ENCODE peak calls at places on chromosomes 2 and 18, in nine cellular contexts. One of them, this sample, is unnamed.

GRCh38 chr2:202152104-202152771 is 79.2 kb downstream of the KIAA2012 start:
- DNase-seq in activated CD8-positive, alpha-beta T cell treated with anti-CD3 and anti-CD28 coated beads, Interleukin-2, amount 10 ng/mL, durations not matched to agents 7 days and 5 days: no peak
- DNase-seq in type B pancreatic cell: no peak
- DNase-seq in NCI-H2081 treated with DMSO at 0.1 percent for 48 hours: no peak
- DNase-seq in AG09319: no peak
- DNase-seq in MV-4-11: no peak
- DNase-seq in left cardiac atrium: no peak
- DNase-seq in activated naive CD4-positive, alpha-beta T cell: no peak
- DNase-seq in activated CD8-positive, alpha-beta memory T cell treated with anti-CD3 and anti-CD28 coated beads, Interleukin-2, amount 50 U/mL, for 48 hours: no peak
- DNase-seq in this sample: no peak

GRCh38 chr2:161995553-161996016 is 78.4 kb downstream of the DPP4 start:
- DNase-seq in activated CD8-positive, alpha-beta T cell treated with anti-CD3 and anti-CD28 coated beads, Interleukin-2, amount 10 ng/mL, durations not matched to agents 7 days and 5 days: no peak
- DNase-seq in type B pancreatic cell: no peak
- DNase-seq in NCI-H2081 treated with DMSO at 0.1 percent for 48 hours: no peak
- DNase-seq in AG09319: no peak
- DNase-seq in MV-4-11: no peak
- DNase-seq in left cardiac atrium: no peak
- DNase-seq in activated naive CD4-positive, alpha-beta T cell: no peak
- DNase-seq in activated CD8-positive, alpha-beta memory T cell treated with anti-CD3 and anti-CD28 coated beads, Interleukin-2, amount 50 U/mL, for 48 hours: no peak
- DNase-seq in this sample: no peak

GRCh38 chr18:74644713-74645112 is 47.0 kb downstream of the ZNF407 start:
- DNase-seq in activated CD8-positive, alpha-beta T cell treated with anti-CD3 and anti-CD28 coated beads, Interleukin-2, amount 10 ng/mL, durations not matched to agents 7 days and 5 days: no peak
- DNase-seq in type B pancreatic cell: no peak
- DNase-seq in NCI-H2081 treated with DMSO at 0.1 percent for 48 hours: no peak
- DNase-seq in AG09319: no peak
- DNase-seq in MV-4-11: no peak
- DNase-seq in left cardiac atrium: no peak
- DNase-seq in activated naive CD4-positive, alpha-beta T cell: no peak
- DNase-seq in activated CD8-positive, alpha-beta memory T cell treated with anti-CD3 and anti-CD28 coated beads, Interleukin-2, amount 50 U/mL, for 48 hours: no peak
- DNase-seq in this sample: no peak

GRCh38 chr2:241559489-241560180 is 1.1 kb downstream of the BOK start:
- DNase-seq in activated CD8-positive, alpha-beta T cell treated with anti-CD3 and anti-CD28 coated beads, Interleukin-2, amount 10 ng/mL, durations not matched to agents 7 days and 5 days: no peak
- DNase-seq in type B pancreatic cell: no peak
- DNase-seq in NCI-H2081 treated with DMSO at 0.1 percent for 48 hours: no peak
- DNase-seq in AG09319: no peak
- DNase-seq in MV-4-11: no peak
- DNase-seq in left cardiac atrium: no peak
- DNase-seq in activated naive CD4-positive, alpha-beta T cell: no peak
- DNase-seq in activated CD8-positive, alpha-beta memory T cell treated with anti-CD3 and anti-CD28 coated beads, Interleukin-2, amount 50 U/mL, for 48 hours: no peak
- DNase-seq in this sample: peak; percentile 60

GRCh38 chr18:6722680-6723079 is 6.8 kb upstream of the ARHGAP28 start:
- DNase-seq in activated CD8-positive, alpha-beta T cell treated with anti-CD3 and anti-CD28 coated beads, Interleukin-2, amount 10 ng/mL, durations not matched to agents 7 days and 5 days: no peak
- DNase-seq in type B pancreatic cell: no peak
- DNase-seq in NCI-H2081 treated with DMSO at 0.1 percent for 48 hours: no peak
- DNase-seq in AG09319: no peak
- DNase-seq in MV-4-11: no peak
- DNase-seq in left cardiac atrium: no peak
- DNase-seq in activated naive CD4-positive, alpha-beta T cell: no peak
- DNase-seq in activated CD8-positive, alpha-beta memory T cell treated with anti-CD3 and anti-CD28 coated beads, Interleukin-2, amount 50 U/mL, for 48 hours: no peak
- DNase-seq in this sample: no peak

GRCh38 chr2:88666576-88666975 is 24.9 kb upstream of the RPIA start:
- DNase-seq in activated CD8-positive, alpha-beta T cell treated with anti-CD3 and anti-CD28 coated beads, Interleukin-2, amount 10 ng/mL, durations not matched to agents 7 days and 5 days: no peak
- DNase-seq in type B pancreatic cell: no peak
- DNase-seq in NCI-H2081 treated with DMSO at 0.1 percent for 48 hours: no peak
- DNase-seq in AG09319: no peak
- DNase-seq in MV-4-11: no peak
- DNase-seq in left cardiac atrium: no peak
- DNase-seq in activated naive CD4-positive, alpha-beta T cell: no peak
- DNase-seq in activated CD8-positive, alpha-beta memory T cell treated with anti-CD3 and anti-CD28 coated beads, Interleukin-2, amount 50 U/mL, for 48 hours: no peak
- DNase-seq in this sample: no peak

GRCh38 chr2:28437142-28437835 is 44.6 kb downstream of the FOSL2 start:
- DNase-seq in activated CD8-positive, alpha-beta T cell treated with anti-CD3 and anti-CD28 coated beads, Interleukin-2, amount 10 ng/mL, durations not matched to agents 7 days and 5 days: no peak
- DNase-seq in type B pancreatic cell: no peak
- DNase-seq in NCI-H2081 treated with DMSO at 0.1 percent for 48 hours: no peak
- DNase-seq in AG09319: no peak
- DNase-seq in MV-4-11: no peak
- DNase-seq in left cardiac atrium: no peak
- DNase-seq in activated naive CD4-positive, alpha-beta T cell: no peak
- DNase-seq in activated CD8-positive, alpha-beta memory T cell treated with anti-CD3 and anti-CD28 coated beads, Interleukin-2, amount 50 U/mL, for 48 hours: no peak
- DNase-seq in this sample: no peak

GRCh38 chr2:194706179-194706578 is 950.8 kb upstream of the SLC39A10 start:
- DNase-seq in activated CD8-positive, alpha-beta T cell treated with anti-CD3 and anti-CD28 coated beads, Interleukin-2, amount 10 ng/mL, durations not matched to agents 7 days and 5 days: no peak
- DNase-seq in type B pancreatic cell: no peak
- DNase-seq in NCI-H2081 treated with DMSO at 0.1 percent for 48 hours: no peak
- DNase-seq in AG09319: no peak
- DNase-seq in MV-4-11: no peak
- DNase-seq in left cardiac atrium: no peak
- DNase-seq in activated naive CD4-positive, alpha-beta T cell: no peak
- DNase-seq in activated CD8-positive, alpha-beta memory T cell treated with anti-CD3 and anti-CD28 coated beads, Interleukin-2, amount 50 U/mL, for 48 hours: no peak
- DNase-seq in this sample: no peak

GRCh38 chr2:74457549-74458131 is 598 bp upstream of the WBP1 start:
- DNase-seq in activated CD8-positive, alpha-beta T cell treated with anti-CD3 and anti-CD28 coated beads, Interleukin-2, amount 10 ng/mL, durations not matched to agents 7 days and 5 days: peak; percentile 89
- DNase-seq in type B pancreatic cell: peak; percentile 83
- DNase-seq in NCI-H2081 treated with DMSO at 0.1 percent for 48 hours: no peak
- DNase-seq in AG09319: no peak
- DNase-seq in MV-4-11: peak; percentile 35
- DNase-seq in left cardiac atrium: peak; percentile 69
- DNase-seq in activated naive CD4-positive, alpha-beta T cell: peak; percentile 77
- DNase-seq in activated CD8-positive, alpha-beta memory T cell treated with anti-CD3 and anti-CD28 coated beads, Interleukin-2, amount 50 U/mL, for 48 hours: peak; percentile 91
- DNase-seq in this sample: no peak

GRCh38 chr18:3861495-3861894 is 411.5 kb downstream of the TGIF1 start:
- DNase-seq in activated CD8-positive, alpha-beta T cell treated with anti-CD3 and anti-CD28 coated beads, Interleukin-2, amount 10 ng/mL, durations not matched to agents 7 days and 5 days: no peak
- DNase-seq in type B pancreatic cell: no peak
- DNase-seq in NCI-H2081 treated with DMSO at 0.1 percent for 48 hours: no peak
- DNase-seq in AG09319: no peak
- DNase-seq in MV-4-11: no peak
- DNase-seq in left cardiac atrium: no peak
- DNase-seq in activated naive CD4-positive, alpha-beta T cell: no peak
- DNase-seq in activated CD8-positive, alpha-beta memory T cell treated with anti-CD3 and anti-CD28 coated beads, Interleukin-2, amount 50 U/mL, for 48 hours: no peak
- DNase-seq in this sample: no peak

GRCh38 chr2:171086352-171087290 is 74.1 kb downstream of the TLK1 start:
- DNase-seq in activated CD8-positive, alpha-beta T cell treated with anti-CD3 and anti-CD28 coated beads, Interleukin-2, amount 10 ng/mL, durations not matched to agents 7 days and 5 days: peak; percentile 65
- DNase-seq in type B pancreatic cell: no peak
- DNase-seq in NCI-H2081 treated with DMSO at 0.1 percent for 48 hours: no peak
- DNase-seq in AG09319: peak; percentile 18
- DNase-seq in MV-4-11: peak; percentile 33
- DNase-seq in left cardiac atrium: peak; percentile 27
- DNase-seq in activated naive CD4-positive, alpha-beta T cell: peak; percentile 21
- DNase-seq in activated CD8-positive, alpha-beta memory T cell treated with anti-CD3 and anti-CD28 coated beads, Interleukin-2, amount 50 U/mL, for 48 hours: no peak
- DNase-seq in this sample: peak; percentile 1

This sample was measured in C1 segment of cervical spinal cord.